ENCODE peak calls at places on chromosome 15, in nine cellular contexts. U is neural progenitor cell, H is SK-N-SH, R is HCT116, W is GM23248, Q is hepatocyte, F is MM.1S, T is GM23338, N is OCI-LY7. E is an unnamed sample.

GRCh38 chr15:73686781-73687256 is 2.6 kb downstream of the CD276 start:
- DNase-seq in H (no peak), W (peak; percentile 98), U (no peak), T (no peak), N (no peak), Q (peak; percentile 65), F (no peak), R (no peak), E (peak; percentile 49)

GRCh38 chr15:99954361-99955180 is 221.3 kb upstream of the LYSMD4 start:
- DNase-seq in U (no peak), W (no peak), H (no peak), N (no peak), Q (no peak), T (no peak), F (no peak), R (no peak), E (no peak)

GRCh38 chr15:37219211-37219701 is 118.9 kb upstream of the MEIS2 start:
- DNase-seq in U (no peak), H (no peak), N (no peak), Q (peak; percentile 12), F (no peak), W (no peak), T (no peak), R (no peak), E (no peak)

GRCh38 chr15:93274276-93274675 is 185.3 kb upstream of the RGMA start:
- DNase-seq in F (no peak), R (no peak), U (peak; percentile 83), T (peak; percentile 51), Q (no peak), H (no peak), W (no peak), N (no peak), E (no peak)

GRCh38 chr15:47184003-47184404 is 533.3 kb upstream of the SEMA6D start:
- DNase-seq in U (peak; percentile 67), Q (peak; percentile 65), W (peak; percentile 28), F (peak; percentile 58), T (peak; percentile 74), H (peak; percentile 75), N (no peak), R (no peak), E (no peak)

GRCh38 chr15:70358871-70359647 is 261.3 kb upstream of the TLE3 start:
- DNase-seq in U (peak; percentile 20), R (no peak), N (no peak), W (no peak), Q (no peak), H (no peak), F (no peak), T (no peak), E (no peak)

GRCh38 chr15:31270767-31271166 is 55.9 kb upstream of the KLF13 start:
- DNase-seq in R (no peak), F (no peak), Q (no peak), U (peak; percentile 76), T (peak; percentile 78), W (no peak), N (peak; percentile 61), H (peak; percentile 51), E (no peak)

GRCh38 chr15:63945838-63946298 is 100.4 kb downstream of the DAPK2 start:
- DNase-seq in U (no peak), H (no peak), N (no peak), W (no peak), R (no peak), F (no peak), Q (no peak), T (peak; percentile 39), E (peak; percentile 69)

GRCh38 chr15:40046721-40047412 is 7.9 kb upstream of the SRP14 start:
- DNase-seq in F (no peak), T (no peak), H (no peak), N (no peak), W (peak; percentile 86), R (no peak), U (no peak), Q (no peak), E (peak; percentile 89)

GRCh38 chr15:29668120-29668602 is 154.1 kb downstream of the TJP1 start:
- DNase-seq in H (peak; percentile 82), T (peak; percentile 96), U (peak; percentile 91), N (peak; percentile 65), R (peak; percentile 93), F (peak; percentile 84), Q (peak; percentile 91), W (peak; percentile 90), E (peak; percentile 95)

GRCh38 chr15:48040166-48040817 is 80.5 kb upstream of the SLC24A5 start:
- DNase-seq in H (no peak), T (no peak), N (no peak), U (peak; percentile 34), R (no peak), F (peak; percentile 31), Q (peak; percentile 57), W (peak; percentile 14), E (no peak)

GRCh38 chr15:36501063-36501678 is 78.3 kb upstream of the CDIN1 start:
- DNase-seq in F (peak; percentile 68), N (peak; percentile 49), W (peak; percentile 77), H (peak; percentile 57), U (peak; percentile 85), Q (peak; percentile 71), R (peak; percentile 69), T (peak; percentile 92), E (peak; percentile 87)

GRCh38 chr15:68366314-68366713 is 65.6 kb downstream of the ITGA11 start:
- DNase-seq in T (peak; percentile 72), U (peak; percentile 49), R (no peak), W (no peak), Q (no peak), N (peak; percentile 28), H (no peak), F (no peak), E (no peak)

GRCh38 chr15:68367226-68367625 is 64.7 kb downstream of the ITGA11 start:
- DNase-seq in W (no peak), T (no peak), R (no peak), Q (no peak), F (no peak), U (no peak), N (no peak), H (no peak), E (no peak)

GRCh38 chr15:68368731-68369435 is 63.1 kb downstream of the ITGA11 start:
- DNase-seq in Q (no peak), N (no peak), W (peak; percentile 28), H (no peak), U (no peak), F (no peak), R (no peak), T (no peak), E (no peak)

GRCh38 chr15:68369931-68370767 is 61.8 kb downstream of the ITGA11 start:
- DNase-seq in F (no peak), Q (no peak), W (no peak), H (no peak), U (no peak), R (no peak), N (no peak), T (no peak), E (no peak)

DNA sequence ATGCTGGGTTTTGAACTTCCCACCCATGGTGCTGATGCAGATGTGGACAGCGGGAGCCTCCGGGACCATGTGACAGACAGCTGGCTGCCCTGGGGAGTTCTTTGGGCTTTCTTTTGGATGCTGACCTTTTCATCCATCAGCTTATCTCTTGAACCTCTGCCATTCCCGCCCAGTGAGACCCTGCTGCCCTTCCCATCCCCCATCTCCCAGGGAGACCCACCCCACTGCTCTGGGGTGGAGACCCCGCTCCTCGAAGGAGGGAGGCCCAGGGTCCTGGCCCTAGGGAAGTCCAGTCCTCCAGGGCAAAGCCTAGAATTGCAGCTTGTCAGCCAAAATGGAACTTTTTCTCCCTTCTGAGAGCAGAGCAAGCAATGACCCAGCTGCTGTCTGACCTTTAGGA is 64.0 kb downstream of the ITGA11 start:
- DNase-seq in H (no peak), W (no peak), F (no peak), Q (no peak), T (no peak), R (no peak), N (no peak), U (no peak), E (no peak)
- H3K27ac ChIP-seq in H (no peak overlapping the region), W (no peak overlapping the region), F (no peak overlapping the region), Q (no peak overlapping the region), T (no peak overlapping the region), R (no peak overlapping the region), N (no peak overlapping the region), U (no peak overlapping the region), E (no peak overlapping the region)

GRCh38 chr15:66714543-66714981 is 12.5 kb downstream of the SMAD6 start:
- DNase-seq in N (no peak), T (no peak), Q (peak; percentile 49), U (peak; percentile 14), H (no peak), R (no peak), F (no peak), W (peak; percentile 82), E (no peak)
- TF ChIP-seq EZH2phosphoT487 in N (no peak), T (no peak), Q (no peak), U (no peak), H (no peak), R (no peak), F (no peak), W (no peak), E (no peak)

DNA sequence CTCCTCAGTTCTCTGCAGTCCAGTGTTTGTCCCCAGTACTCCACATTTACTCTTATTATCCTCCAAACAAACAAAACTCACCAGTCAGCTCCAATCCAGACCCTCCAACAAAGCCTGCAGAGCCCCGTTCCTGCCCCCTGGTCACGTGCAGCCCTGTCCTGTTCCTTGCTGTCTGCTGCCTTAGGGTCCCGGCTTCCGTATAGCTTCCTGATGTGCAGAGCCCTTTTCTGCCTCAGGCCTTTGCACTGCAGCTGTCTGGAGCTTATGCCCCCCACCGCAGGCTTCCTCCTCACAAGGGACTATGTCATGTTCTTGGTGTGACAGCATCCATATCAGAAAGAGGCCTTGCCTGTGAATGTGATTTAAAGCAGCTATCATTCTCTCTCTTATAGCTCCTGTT is 39.0 kb upstream of the UBE3A start:
- DNase-seq in R (no peak), H (no peak), N (no peak), F (no peak), T (no peak), W (no peak), U (no peak), Q (no peak), E (no peak)
- H3K27ac ChIP-seq in R (no peak overlapping the region), H (no peak overlapping the region), N (no peak overlapping the region), F (no peak overlapping the region), T (no peak overlapping the region), W (no peak overlapping the region), U (no peak overlapping the region), Q (no peak overlapping the region), E (no peak overlapping the region)

DNA sequence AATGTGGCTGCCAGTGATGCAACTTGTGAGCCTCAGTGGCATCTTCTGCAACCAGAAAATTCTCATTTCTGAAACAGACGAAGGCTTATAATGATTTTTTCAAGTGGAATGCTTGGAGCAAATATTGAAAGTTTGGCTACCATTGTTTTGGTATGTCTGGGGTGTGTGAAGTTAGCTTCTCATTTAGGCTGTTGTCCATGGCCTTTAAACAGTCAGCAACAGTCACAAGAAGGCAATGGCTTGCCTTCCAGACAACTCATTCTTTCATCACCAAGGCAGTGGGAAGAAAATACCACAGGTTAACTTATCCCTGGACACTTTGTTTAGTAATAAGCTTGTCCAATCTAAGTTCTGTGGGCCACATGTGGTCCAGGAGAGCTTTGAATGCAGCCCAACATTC is 4.7 kb upstream of the BNC1 start:
- DNase-seq in T (no peak), W (peak; percentile 87), H (no peak), Q (no peak), R (no peak), N (no peak), U (no peak), F (no peak), E (peak; percentile 44)
- TF ChIP-seq EZH2phosphoT487 in T (no peak), W (no peak), H (no peak), Q (no peak), R (no peak), N (no peak), U (no peak), F (no peak), E (no peak)